ENCODE peak calls at places on chromosomes 7 and 10, in five cellular contexts. G is aorta, V is amygdala, N is uterus, A is neural crest cell. J is an unnamed sample.
A peak's percentile ranks its signal among the peaks of the same experiment; 100 is the strongest.

GRCh38 chr7:29095666-29096560 is 50.4 kb downstream of the CPVL start:
- DNase-seq in G (no peak), V (no peak), N (no peak), A (no peak), J (no peak)

GRCh38 chr10:34890931-34891330 is 75.8 kb upstream of the PARD3 start:
- DNase-seq in G (no peak), V (no peak), N (no peak), A (no peak), J (no peak)

GRCh38 chr10:85231534-85232270 is 903.3 kb downstream of the CCSER2 start:
- DNase-seq in G (no peak), V (no peak), N (no peak), A (no peak), J (no peak)

GRCh38 chr10:78313636-78314035 is 280.0 kb downstream of the RPS24 start:
- DNase-seq in G (no peak), V (no peak), N (peak; percentile 7), A (no peak), J (no peak)

GRCh38 chr7:105295626-105296352 is 92.9 kb downstream of the SRPK2 start:
- DNase-seq in G (no peak), V (no peak), N (no peak), A (no peak), J (no peak)

GRCh38 chr10:46069771-46070463 is 23.8 kb upstream of the MSMB start:
- DNase-seq in G (no peak), V (no peak), N (no peak), A (no peak), J (no peak)

GRCh38 chr10:72540193-72540807 is 85.6 kb downstream of the MICU1 start:
- DNase-seq in G (no peak), V (no peak), N (no peak), A (no peak), J (no peak)

GRCh38 chr7:1936531-1937251 is 266.6 kb downstream of the ELFN1 start:
- DNase-seq in G (peak; percentile 41), V (no peak), N (no peak), A (no peak), J (no peak)

GRCh38 chr7:69769826-69770225 is 171.6 kb downstream of the AUTS2 start:
- DNase-seq in G (no peak), V (no peak), N (no peak), A (no peak), J (no peak)

GRCh38 chr10:97358349-97358748 is 23.8 kb upstream of the FRAT2 start:
- DNase-seq in G (no peak), V (no peak), N (no peak), A (no peak), J (no peak)

GRCh38 chr10:2890093-2890492 is 177.3 kb upstream of the PFKP start:
- DNase-seq in G (no peak), V (no peak), N (no peak), A (no peak), J (no peak)

GRCh38 chr7:111356941-111357340 is 205.4 kb downstream of the IMMP2L start:
- DNase-seq in G (no peak), V (no peak), N (no peak), A (no peak), J (no peak)

GRCh38 chr7:17989546-17989945 is 38.1 kb downstream of the PRPS1L1 start:
- DNase-seq in G (no peak), V (no peak), N (no peak), A (no peak), J (no peak)

GRCh38 chr7:17371656-17372524 is 73.4 kb downstream of the AHR start:
- DNase-seq in G (no peak), V (no peak), N (no peak), A (no peak), J (no peak)

GRCh38 chr7:1144269-1144771 is 15.7 kb downstream of the ZFAND2A start:
- DNase-seq in G (peak; percentile 72), V (peak; percentile 43), N (no peak), A (no peak), J (peak; percentile 33)

GRCh38 chr10:45420453-45421192 is 46.6 kb downstream of the ALOX5 start:
- DNase-seq in G (peak; percentile 86), V (peak; percentile 69), N (peak; percentile 74), A (no peak), J (no peak)

J was measured in HuH-7.5.